ENCODE peak calls at places on chromosomes 13 and 19, in four cellular contexts. K is lower leg skin, A is fibroblast of lung, I is astrocyte of the cerebellum. G is an unnamed sample.

GRCh38 chr13:40102854-40103253 is 447.4 kb downstream of the COG6 start:
- DNase-seq in A (no peak), I (no peak), K (no peak), G (peak)

GRCh38 chr13:101489635-101490034 is 37.2 kb downstream of the ITGBL1 start:
- DNase-seq in A (no peak), K (no peak), I (no peak), G (no peak)

GRCh38 chr19:38517321-38517720 is 83.8 kb downstream of the RYR1 start:
- DNase-seq in A (no peak), K (no peak), I (no peak), G (no peak)

GRCh38 chr13:82627183-82627582 is 1255.1 kb downstream of the SLITRK1 start:
- DNase-seq in K (no peak), A (peak), I (peak), G (no peak)

GRCh38 chr13:34420975-34421719 is 520.9 kb upstream of the NBEA start:
- DNase-seq in K (no peak), I (no peak), A (no peak), G (no peak)

GRCh38 chr13:44271031-44271433 is 102.6 kb upstream of the SERP2 start:
- DNase-seq in A (peak), K (no peak), I (no peak), G (no peak)

GRCh38 chr19:6738726-6739389 is 622 bp upstream of the TRIP10 start:
- DNase-seq in A (no peak), I (no peak), K (peak), G (no peak)

GRCh38 chr13:104315606-104316005 is 1249.4 kb upstream of the SLC10A2 start:
- DNase-seq in A (peak), I (peak), K (no peak), G (no peak)

GRCh38 chr13:44280461-44280860 is 93.2 kb upstream of the SERP2 start:
- DNase-seq in I (no peak), A (peak), K (no peak), G (no peak)

GRCh38 chr13:59337070-59337469 is 826.7 kb downstream of the DIAPH3 start:
- DNase-seq in A (peak), I (no peak), K (no peak), G (no peak)

GRCh38 chr13:29573190-29573589 is 22.3 kb downstream of the SLC7A1 start:
- DNase-seq in A (peak), I (no peak), K (peak), G (peak)

GRCh38 chr19:49216076-49216475 is 58.5 kb downstream of the TRPM4 start:
- DNase-seq in A (no peak), I (no peak), K (no peak), G (no peak)

GRCh38 chr13:100014621-100015020 is 33.0 kb downstream of the ZIC2 start:
- DNase-seq in K (no peak), I (no peak), A (no peak), G (no peak)

GRCh38 chr19:33302175-33302973 is at the start of gene CEBPA:
- DNase-seq in I (no peak), A (peak), K (no peak), G (peak)

GRCh38 chr13:99526549-99526948 is 25.3 kb downstream of the TM9SF2 start:
- DNase-seq in K (no peak), A (no peak), I (no peak), G (no peak)

GRCh38 chr19:10085641-10086031 is 481 bp upstream of the SHFL start:
- DNase-seq in I (no peak), A (no peak), K (no peak), G (no peak)

GRCh38 chr19:14361824-14362223 is 19.4 kb upstream of the ADGRE5 start:
- DNase-seq in I (no peak), A (no peak), K (no peak), G (peak)